ENCODE peak calls at places on chromosome 2, in four cellular contexts. X is body of pancreas, M is tibial nerve, L is PC-3. V is an unnamed sample. For H3K36me3, the result is how much of the 10 kb centered on the place peaks cover.

GRCh38 chr2:88709117-88709739 is 17.8 kb downstream of the RPIA start:
- DNase-seq in L (peak), X (no peak), M (no peak), V (no peak)

GRCh38 chr2:149526689-149527088 is 60.9 kb downstream of the MMADHC start:
- DNase-seq in M (no peak), X (no peak), L (no peak), V (no peak)

GRCh38 chr2:42775812-42776211 is 11.9 kb upstream of the OXER1 start:
- DNase-seq in X (no peak), M (no peak), L (no peak), V (no peak)

GRCh38 chr2:9627310-9627709 is 3.5 kb downstream of the YWHAQ start:
- DNase-seq in M (no peak), L (peak), X (no peak), V (no peak)

GRCh38 chr2:33502025-33502424 is 25.6 kb downstream of the RASGRP3 start:
- DNase-seq in X (no peak), M (no peak), L (no peak), V (no peak)

GRCh38 chr2:70620020-70620419 is 66.4 kb upstream of the TGFA start:
- DNase-seq in M (no peak), L (no peak), X (no peak), V (no peak)

GRCh38 chr2:172284209-172284608 is 143.2 kb upstream of the ITGA6 start:
- DNase-seq in M (no peak), X (no peak), L (no peak), V (no peak)

GRCh38 chr2:164205347-164205746 is 415.9 kb downstream of the GRB14 start:
- DNase-seq in X (no peak), M (no peak), L (peak), V (no peak)

GRCh38 chr2:173715483-173715882 is 249.7 kb downstream of the SP3 start:
- DNase-seq in X (no peak), M (no peak), L (peak), V (no peak)

GRCh38 chr2:230614913-230615332 is 97.7 kb upstream of the CAB39 start:
- DNase-seq in M (no peak), X (no peak), L (no peak), V (no peak)

GRCh38 chr2:169038338-169038757 is 7.2 kb upstream of the ABCB11 start:
- DNase-seq in L (peak), X (no peak), M (no peak), V (no peak)

GRCh38 chr2:169034256-169034655 is 3.1 kb upstream of the ABCB11 start:
- DNase-seq in L (peak), X (no peak), M (no peak), V (no peak)

GRCh38 chr2:169034984-169035544 is 3.9 kb upstream of the ABCB11 start:
- DNase-seq in X (no peak), M (no peak), L (no peak), V (no peak)

GRCh38 chr2:169035887-169036286 is 4.8 kb upstream of the ABCB11 start:
- DNase-seq in X (no peak), M (no peak), L (no peak), V (no peak)

DNA sequence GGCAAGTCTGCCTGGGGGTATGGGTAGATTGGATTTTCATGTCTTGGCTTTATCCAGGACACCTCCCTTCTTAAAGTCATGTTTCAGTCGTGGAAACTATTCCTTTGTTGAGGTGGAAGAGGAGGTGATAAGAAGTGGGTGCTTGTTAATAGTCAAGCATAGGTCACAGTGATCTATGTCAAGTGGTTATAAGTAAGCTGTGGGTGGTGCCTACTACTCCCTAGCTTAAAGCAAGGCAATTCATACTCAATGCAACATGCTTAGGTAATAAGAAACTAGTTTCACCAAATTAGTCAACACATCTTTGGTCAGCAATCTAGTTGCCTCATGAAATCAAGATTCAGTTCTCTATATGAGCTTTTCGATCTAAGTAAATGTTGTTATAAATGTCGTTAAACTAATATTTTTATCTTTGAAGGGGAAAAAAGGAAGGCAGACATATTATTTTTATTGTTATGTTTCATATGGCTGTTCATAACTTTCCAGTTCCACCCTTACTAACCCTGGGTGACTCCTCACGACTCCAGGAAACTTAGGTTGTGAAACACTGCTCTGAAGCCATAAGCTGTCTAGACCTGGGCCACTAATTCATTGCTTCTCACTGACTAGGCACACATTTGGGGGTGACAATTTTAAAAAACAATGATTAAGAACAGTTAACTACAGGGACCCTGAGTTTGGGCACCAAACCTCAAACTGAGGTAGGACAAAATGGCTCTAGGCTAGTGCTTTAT is 5.8 kb upstream of the ABCB11 start:
- DNase-seq in M (no peak), L (no peak), X (no peak), V (no peak)
- H3K27ac ChIP-seq in M (no peak), L (no peak), X (no peak), V (no peak)

DNA sequence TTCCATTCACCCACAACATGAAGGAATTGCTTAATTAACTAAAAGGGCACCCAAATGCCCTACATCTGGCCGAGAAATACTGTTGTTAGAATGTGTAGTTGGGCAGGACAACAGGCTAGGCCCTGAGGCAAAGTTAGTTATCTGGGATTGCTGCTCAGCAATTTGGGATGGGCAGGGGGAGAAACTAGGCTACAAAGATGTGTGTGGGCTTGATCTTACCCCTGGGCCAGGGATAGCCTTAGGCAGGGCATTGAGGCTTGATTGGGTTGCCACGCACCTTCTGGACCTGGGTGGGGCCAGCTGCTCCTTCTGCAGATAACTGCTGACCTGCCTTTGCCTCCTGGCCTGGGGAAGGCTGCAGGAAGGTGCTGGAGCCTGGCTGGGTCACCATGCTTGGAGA is 9.4 kb downstream of the IL18RAP start:
- DNase-seq in L (no peak), M (no peak), X (no peak), V (no peak)
- H3K36me3 ChIP-seq in L (under half), M (under half), X (under half), V (under half)

DNA sequence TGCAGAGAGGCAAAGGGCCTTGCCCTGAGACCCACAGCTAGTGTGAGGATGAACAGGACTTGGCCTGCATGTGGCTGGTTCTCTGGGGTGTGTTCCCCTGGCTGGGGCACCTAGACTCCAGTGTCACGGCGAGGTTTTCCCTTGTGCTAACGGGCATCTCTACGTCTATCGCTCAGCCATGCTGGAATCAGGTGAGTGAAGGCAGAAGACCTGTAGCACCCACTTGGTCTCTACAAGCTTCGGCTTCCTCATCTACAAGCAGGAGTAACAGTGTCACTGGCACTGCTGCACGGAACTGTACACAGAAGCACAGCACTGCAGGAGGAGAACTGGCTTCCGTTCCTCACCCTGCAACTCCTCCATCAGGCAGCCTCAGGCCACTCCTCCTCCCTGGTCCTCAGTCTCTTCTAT is 30.6 kb downstream of the HS1BP3 start:
- DNase-seq in X (no peak), M (no peak), L (no peak), V (no peak)
- H3K27ac ChIP-seq in X (no peak), M (peak), L (no peak), V (no peak)

GRCh38 chr2:97763176-97763845 is 49.9 kb downstream of the ZAP70 start:
- DNase-seq in X (no peak), M (no peak), L (peak), V (no peak)

GRCh38 chr2:97760480-97761049 is 47.2 kb downstream of the ZAP70 start:
- DNase-seq in L (no peak), M (no peak), X (no peak), V (no peak)

GRCh38 chr2:97759727-97760407 is 46.5 kb downstream of the ZAP70 start:
- DNase-seq in X (no peak), M (no peak), L (no peak), V (no peak)

GRCh38 chr2:97758131-97758705 is 44.8 kb downstream of the ZAP70 start:
- DNase-seq in M (no peak), L (no peak), X (no peak), V (no peak)

GRCh38 chr2:97761192-97761591 is 47.8 kb downstream of the ZAP70 start:
- DNase-seq in M (no peak), L (no peak), X (no peak), V (peak)
- H3K36me3 ChIP-seq in M (under half), L (under half), X (under half), V (half or more)